ENCODE peak calls at places on chromosomes 12 and 14, in eight cellular contexts. One of them, this sample, is unnamed.

GRCh38 chr14:77043177-77043983 is 14.9 kb upstream of the IRF2BPL start:
- DNase-seq in esophagus muscularis mucosa: no peak
- DNase-seq in uterus: peak; percentile 64
- DNase-seq in stomach: no peak
- DNase-seq in adrenal gland: peak; percentile 53
- DNase-seq in heart left ventricle: no peak
- DNase-seq in esophagus squamous epithelium: no peak
- DNase-seq in tibial nerve: no peak
- DNase-seq in this sample: no peak

GRCh38 chr12:50127546-50127945 is 15.5 kb downstream of the COX14 start:
- DNase-seq in heart left ventricle: no peak
- DNase-seq in esophagus squamous epithelium: no peak
- DNase-seq in uterus: no peak
- DNase-seq in stomach: no peak
- DNase-seq in adrenal gland: no peak
- DNase-seq in esophagus muscularis mucosa: no peak
- DNase-seq in tibial nerve: no peak
- DNase-seq in this sample: no peak

GRCh38 chr12:62731378-62731710 is 203.6 kb downstream of the PPM1H start:
- DNase-seq in adrenal gland: no peak
- DNase-seq in esophagus muscularis mucosa: no peak
- DNase-seq in uterus: no peak
- DNase-seq in stomach: no peak
- DNase-seq in tibial nerve: no peak
- DNase-seq in esophagus squamous epithelium: no peak
- DNase-seq in heart left ventricle: no peak
- DNase-seq in this sample: no peak

GRCh38 chr12:64506955-64507354 is 55.0 kb downstream of the TBK1 start:
- DNase-seq in esophagus muscularis mucosa: no peak
- DNase-seq in esophagus squamous epithelium: no peak
- DNase-seq in stomach: no peak
- DNase-seq in uterus: no peak
- DNase-seq in tibial nerve: no peak
- DNase-seq in heart left ventricle: no peak
- DNase-seq in adrenal gland: no peak
- DNase-seq in this sample: no peak

GRCh38 chr12:28998662-28999120 is 150.4 kb upstream of the FAR2 start:
- DNase-seq in stomach: no peak
- DNase-seq in esophagus squamous epithelium: no peak
- DNase-seq in uterus: no peak
- DNase-seq in esophagus muscularis mucosa: no peak
- DNase-seq in adrenal gland: no peak
- DNase-seq in tibial nerve: no peak
- DNase-seq in heart left ventricle: no peak
- DNase-seq in this sample: no peak

GRCh38 chr14:91946313-91947195 is 940 bp downstream of the FBLN5 start:
- DNase-seq in esophagus squamous epithelium: no peak
- DNase-seq in adrenal gland: no peak
- DNase-seq in uterus: no peak
- DNase-seq in tibial nerve: no peak
- DNase-seq in heart left ventricle: no peak
- DNase-seq in esophagus muscularis mucosa: no peak
- DNase-seq in stomach: no peak
- DNase-seq in this sample: no peak

GRCh38 chr14:104805326-104805678 is 4.4 kb downstream of the ZBTB42 start:
- DNase-seq in esophagus muscularis mucosa: no peak
- DNase-seq in esophagus squamous epithelium: no peak
- DNase-seq in uterus: peak; percentile 55
- DNase-seq in stomach: peak; percentile 57
- DNase-seq in adrenal gland: peak; percentile 34
- DNase-seq in heart left ventricle: peak; percentile 68
- DNase-seq in tibial nerve: no peak
- DNase-seq in this sample: peak; percentile 71

GRCh38 chr12:123761841-123762714 is at the start of gene DNAH10:
- DNase-seq in uterus: no peak
- DNase-seq in tibial nerve: no peak
- DNase-seq in esophagus muscularis mucosa: no peak
- DNase-seq in stomach: no peak
- DNase-seq in esophagus squamous epithelium: no peak
- DNase-seq in adrenal gland: no peak
- DNase-seq in heart left ventricle: peak; percentile 67
- DNase-seq in this sample: no peak

GRCh38 chr14:56868660-56869059 is 58.4 kb upstream of the OTX2 start:
- DNase-seq in uterus: no peak
- DNase-seq in esophagus squamous epithelium: no peak
- DNase-seq in tibial nerve: no peak
- DNase-seq in adrenal gland: no peak
- DNase-seq in heart left ventricle: no peak
- DNase-seq in esophagus muscularis mucosa: no peak
- DNase-seq in stomach: no peak
- DNase-seq in this sample: no peak

GRCh38 chr14:90424075-90424474 is 27.2 kb downstream of the CALM1 start:
- DNase-seq in heart left ventricle: no peak
- DNase-seq in esophagus squamous epithelium: no peak
- DNase-seq in stomach: no peak
- DNase-seq in uterus: no peak
- DNase-seq in tibial nerve: no peak
- DNase-seq in adrenal gland: no peak
- DNase-seq in esophagus muscularis mucosa: no peak
- DNase-seq in this sample: no peak

GRCh38 chr12:124207617-124208016 is 87.3 kb upstream of the RFLNA start:
- DNase-seq in tibial nerve: no peak
- DNase-seq in adrenal gland: no peak
- DNase-seq in esophagus squamous epithelium: no peak
- DNase-seq in heart left ventricle: no peak
- DNase-seq in esophagus muscularis mucosa: no peak
- DNase-seq in uterus: no peak
- DNase-seq in stomach: no peak
- DNase-seq in this sample: no peak

GRCh38 chr12:129106772-129107171 is 253.5 kb downstream of the GLT1D1 start:
- DNase-seq in stomach: no peak
- DNase-seq in tibial nerve: no peak
- DNase-seq in adrenal gland: no peak
- DNase-seq in esophagus squamous epithelium: no peak
- DNase-seq in heart left ventricle: no peak
- DNase-seq in esophagus muscularis mucosa: no peak
- DNase-seq in uterus: no peak
- DNase-seq in this sample: no peak

GRCh38 chr14:65224799-65225198 is 122.5 kb upstream of the MAX start:
- DNase-seq in uterus: no peak
- DNase-seq in adrenal gland: no peak
- DNase-seq in heart left ventricle: no peak
- DNase-seq in esophagus muscularis mucosa: no peak
- DNase-seq in tibial nerve: no peak
- DNase-seq in esophagus squamous epithelium: no peak
- DNase-seq in stomach: peak; percentile 76
- DNase-seq in this sample: peak; percentile 80

GRCh38 chr14:85300119-85300518 is 229.8 kb upstream of the FLRT2 start:
- DNase-seq in esophagus squamous epithelium: no peak
- DNase-seq in tibial nerve: no peak
- DNase-seq in stomach: no peak
- DNase-seq in esophagus muscularis mucosa: no peak
- DNase-seq in adrenal gland: no peak
- DNase-seq in uterus: no peak
- DNase-seq in heart left ventricle: no peak
- DNase-seq in this sample: peak; percentile 17

GRCh38 chr12:10590976-10591375 is 22.4 kb downstream of the MAGOHB start:
- DNase-seq in esophagus muscularis mucosa: no peak
- DNase-seq in heart left ventricle: no peak
- DNase-seq in esophagus squamous epithelium: no peak
- DNase-seq in uterus: no peak
- DNase-seq in adrenal gland: no peak
- DNase-seq in stomach: no peak
- DNase-seq in tibial nerve: no peak
- DNase-seq in this sample: no peak

GRCh38 chr12:2294651-2295475 is 242.1 kb downstream of the CACNA1C start:
- DNase-seq in stomach: no peak
- DNase-seq in esophagus muscularis mucosa: no peak
- DNase-seq in heart left ventricle: peak; percentile 72
- DNase-seq in uterus: peak; percentile 68
- DNase-seq in esophagus squamous epithelium: no peak
- DNase-seq in adrenal gland: no peak
- DNase-seq in tibial nerve: peak; percentile 44
- DNase-seq in this sample: no peak

GRCh38 chr14:105470812-105471771 is 3.5 kb upstream of the CRIP2 start:
- DNase-seq in stomach: no peak
- DNase-seq in tibial nerve: no peak
- DNase-seq in uterus: no peak
- DNase-seq in esophagus muscularis mucosa: no peak
- DNase-seq in esophagus squamous epithelium: no peak
- DNase-seq in heart left ventricle: no peak
- DNase-seq in adrenal gland: no peak
- DNase-seq in this sample: no peak

GRCh38 chr14:66405158-66405557 is 81.0 kb upstream of the CCDC196 start:
- DNase-seq in esophagus squamous epithelium: no peak
- DNase-seq in adrenal gland: peak; percentile 15
- DNase-seq in esophagus muscularis mucosa: peak; percentile 37
- DNase-seq in stomach: no peak
- DNase-seq in uterus: no peak
- DNase-seq in heart left ventricle: no peak
- DNase-seq in tibial nerve: no peak
- DNase-seq in this sample: no peak

GRCh38 chr14:106845286-106846087 is 1319.1 kb downstream of the TMEM121 start:
- DNase-seq in adrenal gland: no peak
- DNase-seq in esophagus muscularis mucosa: no peak
- DNase-seq in tibial nerve: no peak
- DNase-seq in uterus: peak; percentile 30
- DNase-seq in esophagus squamous epithelium: no peak
- DNase-seq in stomach: peak; percentile 87
- DNase-seq in heart left ventricle: no peak
- DNase-seq in this sample: peak; percentile 81

GRCh38 chr14:106846218-106846617 is 1319.8 kb downstream of the TMEM121 start:
- DNase-seq in esophagus squamous epithelium: no peak
- DNase-seq in heart left ventricle: no peak
- DNase-seq in tibial nerve: no peak
- DNase-seq in adrenal gland: no peak
- DNase-seq in stomach: no peak
- DNase-seq in esophagus muscularis mucosa: no peak
- DNase-seq in uterus: no peak
- DNase-seq in this sample: no peak

GRCh38 chr14:106843951-106844483 is 1317.6 kb downstream of the TMEM121 start:
- DNase-seq in heart left ventricle: no peak
- DNase-seq in stomach: peak; percentile 75
- DNase-seq in esophagus muscularis mucosa: no peak
- DNase-seq in uterus: peak; percentile 20
- DNase-seq in esophagus squamous epithelium: no peak
- DNase-seq in adrenal gland: no peak
- DNase-seq in tibial nerve: no peak
- DNase-seq in this sample: peak; percentile 65

GRCh38 chr14:106843376-106843775 is 1317.0 kb downstream of the TMEM121 start:
- DNase-seq in adrenal gland: no peak
- DNase-seq in tibial nerve: no peak
- DNase-seq in stomach: no peak
- DNase-seq in uterus: no peak
- DNase-seq in esophagus muscularis mucosa: no peak
- DNase-seq in esophagus squamous epithelium: no peak
- DNase-seq in heart left ventricle: no peak
- DNase-seq in this sample: no peak

DNA sequence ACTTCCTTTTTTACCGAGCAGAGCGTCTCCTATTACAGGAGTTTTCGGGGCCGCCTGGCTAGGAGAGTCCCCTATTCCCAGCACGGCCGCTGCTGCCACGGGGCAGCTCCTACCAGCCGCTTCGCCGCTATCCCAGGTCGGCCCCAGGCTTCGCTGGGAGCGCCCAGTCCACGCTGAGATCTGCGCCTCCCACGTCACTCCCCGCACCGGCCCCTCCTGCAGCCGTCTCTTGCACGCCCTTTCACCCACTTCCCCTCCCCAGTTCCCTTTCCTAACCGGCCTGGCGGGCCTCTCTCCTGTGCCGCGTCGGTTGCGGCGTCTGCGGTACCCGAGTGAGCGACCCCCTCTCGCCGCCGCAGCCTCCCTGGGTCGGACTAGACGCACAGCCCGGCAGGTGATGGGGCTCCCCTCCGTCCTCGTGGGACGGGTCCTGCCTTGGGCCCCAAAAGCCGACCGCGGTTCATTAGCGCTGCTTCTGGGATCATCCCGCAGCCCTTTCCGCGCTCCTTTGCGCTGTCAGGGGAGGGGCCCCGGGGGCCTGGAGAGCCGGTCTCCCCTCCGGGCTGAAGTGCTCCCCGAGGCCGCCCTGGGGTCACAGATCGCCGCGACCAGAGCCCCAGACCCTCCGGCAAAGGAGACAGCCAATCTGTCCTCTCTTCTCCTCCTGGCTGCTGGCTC is 1318.4 kb downstream of the TMEM121 start:
- DNase-seq in heart left ventricle: peak; percentile 85
- DNase-seq in esophagus squamous epithelium: no peak
- DNase-seq in tibial nerve: no peak
- DNase-seq in uterus: peak; percentile 69
- DNase-seq in adrenal gland: peak; percentile 54
- DNase-seq in esophagus muscularis mucosa: no peak
- DNase-seq in stomach: peak; percentile 64
- DNase-seq in this sample: peak; percentile 70
- TF ChIP-seq POLR2A in heart left ventricle: no peak
- TF ChIP-seq POLR2A in esophagus squamous epithelium: no peak
- TF ChIP-seq POLR2A in tibial nerve: peak; percentile 37
- TF ChIP-seq POLR2A in uterus: peak; percentile 29
- TF ChIP-seq POLR2A in adrenal gland: peak; percentile 43
- TF ChIP-seq POLR2A in esophagus muscularis mucosa: no peak
- TF ChIP-seq POLR2A in stomach: no peak
- TF ChIP-seq POLR2A in this sample: peak; percentile 12

DNA sequence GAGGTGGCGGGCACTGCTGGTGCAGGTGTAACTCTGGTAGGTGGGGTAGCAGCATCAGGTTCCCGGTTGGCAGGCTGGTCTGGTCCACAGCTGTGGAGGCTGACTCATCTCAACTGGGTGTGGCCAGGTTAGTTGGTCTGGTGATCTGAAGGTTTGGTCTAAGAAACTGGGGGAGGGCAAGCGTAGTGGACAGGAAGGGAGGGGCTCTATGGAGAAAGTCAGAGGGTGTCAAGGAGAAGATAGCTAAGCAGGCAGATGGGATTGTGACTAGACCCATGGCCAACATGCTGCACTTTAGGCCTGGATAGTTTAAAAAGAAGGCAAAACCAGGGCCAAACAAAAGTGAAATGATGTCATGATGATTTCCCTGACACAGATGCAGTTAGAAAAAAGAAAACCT is 7.9 kb downstream of the TRIM9 start:
- DNase-seq in heart left ventricle: no peak
- DNase-seq in uterus: no peak
- DNase-seq in adrenal gland: no peak
- DNase-seq in esophagus muscularis mucosa: no peak
- DNase-seq in esophagus squamous epithelium: no peak
- DNase-seq in tibial nerve: no peak
- DNase-seq in stomach: no peak
- DNase-seq in this sample: no peak
- TF ChIP-seq POLR2A in heart left ventricle: no peak
- TF ChIP-seq POLR2A in uterus: no peak
- TF ChIP-seq POLR2A in adrenal gland: no peak
- TF ChIP-seq POLR2A in esophagus muscularis mucosa: no peak
- TF ChIP-seq POLR2A in esophagus squamous epithelium: no peak
- TF ChIP-seq POLR2A in tibial nerve: no peak
- TF ChIP-seq POLR2A in stomach: no peak
- TF ChIP-seq POLR2A in this sample: no peak

GRCh38 chr14:68358500-68358899 is 434.4 kb downstream of the ZFP36L1 start:
- DNase-seq in tibial nerve: no peak
- DNase-seq in adrenal gland: no peak
- DNase-seq in esophagus muscularis mucosa: no peak
- DNase-seq in esophagus squamous epithelium: no peak
- DNase-seq in heart left ventricle: no peak
- DNase-seq in uterus: no peak
- DNase-seq in stomach: no peak
- DNase-seq in this sample: no peak
- TF ChIP-seq POLR2A in tibial nerve: no peak
- TF ChIP-seq POLR2A in adrenal gland: no peak
- TF ChIP-seq POLR2A in esophagus muscularis mucosa: no peak
- TF ChIP-seq POLR2A in esophagus squamous epithelium: no peak
- TF ChIP-seq POLR2A in heart left ventricle: no peak
- TF ChIP-seq POLR2A in uterus: no peak
- TF ChIP-seq POLR2A in stomach: no peak
- TF ChIP-seq POLR2A in this sample: no peak

GRCh38 chr14:48983355-48983888 is 602.8 kb downstream of the RPS29 start:
- DNase-seq in uterus: no peak
- DNase-seq in adrenal gland: peak; percentile 31
- DNase-seq in tibial nerve: no peak
- DNase-seq in stomach: no peak
- DNase-seq in esophagus squamous epithelium: no peak
- DNase-seq in heart left ventricle: no peak
- DNase-seq in esophagus muscularis mucosa: no peak
- DNase-seq in this sample: no peak
- TF ChIP-seq POLR2A in uterus: no peak
- TF ChIP-seq POLR2A in adrenal gland: no peak
- TF ChIP-seq POLR2A in tibial nerve: no peak
- TF ChIP-seq POLR2A in stomach: no peak
- TF ChIP-seq POLR2A in esophagus squamous epithelium: no peak
- TF ChIP-seq POLR2A in heart left ventricle: no peak
- TF ChIP-seq POLR2A in esophagus muscularis mucosa: no peak
- TF ChIP-seq POLR2A in this sample: no peak

This sample was measured in body of pancreas.